ENCODE peak calls at places on chromosomes 2 and 18, in six cellular contexts. D, Y, C, V, O and W are unnamed samples.

GRCh38 chr2:200054681-200055468 is 99.5 kb downstream of the MAIP1 start:
- DNase-seq in D (no peak), Y (no peak), C (no peak), V (no peak), O (no peak), W (no peak)

GRCh38 chr18:68557183-68557582 is 157.7 kb downstream of the TMX3 start:
- DNase-seq in D (no peak), Y (no peak), C (no peak), V (no peak), O (no peak), W (no peak)

GRCh38 chr2:219448776-219449476 is 14.3 kb downstream of the SPEG start:
- DNase-seq in D (no peak), Y (no peak), C (no peak), V (no peak), O (no peak), W (no peak)

GRCh38 chr2:97726311-97727064 is 13.1 kb downstream of the ZAP70 start:
- DNase-seq in D (no peak), Y (no peak), C (no peak), V (no peak), O (no peak), W (no peak)

GRCh38 chr2:1561793-1562521 is 148.7 kb downstream of the TPO start:
- DNase-seq in D (no peak), Y (no peak), C (no peak), V (no peak), O (no peak), W (no peak)

GRCh38 chr18:45974088-45974536 is 7.0 kb upstream of the EPG5 start:
- DNase-seq in D (peak), Y (peak), C (no peak), V (peak), O (peak), W (peak)

GRCh38 chr2:117856415-117857210 is 42.1 kb downstream of the DDX18 start:
- DNase-seq in D (peak), Y (no peak), C (no peak), V (no peak), O (no peak), W (no peak)

GRCh38 chr2:120818441-120818920 is 82.8 kb downstream of the GLI2 start:
- DNase-seq in D (peak), Y (peak), C (no peak), V (no peak), O (no peak), W (peak)

GRCh38 chr2:138621139-138621538 is 119.6 kb downstream of the SPOPL start:
- DNase-seq in D (no peak), Y (no peak), C (no peak), V (no peak), O (no peak), W (no peak)

GRCh38 chr2:13876491-13877037 is 756.0 kb upstream of the LRATD1 start:
- DNase-seq in D (no peak), Y (no peak), C (no peak), V (no peak), O (no peak), W (no peak)

GRCh38 chr2:46387886-46388515 is 90.8 kb downstream of the EPAS1 start:
- DNase-seq in D (no peak), Y (no peak), C (no peak), V (no peak), O (peak), W (no peak)

GRCh38 chr18:46239549-46239948 is 135.4 kb downstream of the HAUS1 start:
- DNase-seq in D (no peak), Y (no peak), C (no peak), V (no peak), O (no peak), W (no peak)

GRCh38 chr2:36701918-36702317 is 5.4 kb downstream of the VIT start:
- DNase-seq in D (no peak), Y (no peak), C (no peak), V (no peak), O (no peak), W (peak)